ENCODE peak calls at places on chromosomes 3 and 15, in six cellular contexts. Z, N, S, Q, L and W are unnamed samples.

GRCh38 chr3:190084983-190085382 is 35.7 kb downstream of the P3H2 start:
- DNase-seq in Z (no peak), N (no peak), S (no peak), Q (no peak), L (no peak), W (no peak)

GRCh38 chr15:58520464-58520863 is 88.7 kb downstream of the LIPC start:
- DNase-seq in Z (no peak), N (no peak), S (no peak), Q (no peak), L (no peak), W (no peak)

GRCh38 chr3:184540777-184541681 is 20.6 kb upstream of the EPHB3 start:
- DNase-seq in Z (peak; percentile 40), N (no peak), S (peak; percentile 87), Q (peak; percentile 39), L (peak; percentile 93), W (peak; percentile 62)

GRCh38 chr15:59456114-59456513 is 18.1 kb downstream of the FAM81A start:
- DNase-seq in Z (no peak), N (no peak), S (peak; percentile 39), Q (no peak), L (peak; percentile 28), W (no peak)

GRCh38 chr3:69102384-69102783 is 17.6 kb downstream of the ARL6IP5 start:
- DNase-seq in Z (no peak), N (no peak), S (no peak), Q (no peak), L (no peak), W (no peak)

GRCh38 chr3:41118461-41119385 is 80.6 kb upstream of the CTNNB1 start:
- DNase-seq in Z (no peak), N (no peak), S (peak; percentile 46), Q (no peak), L (no peak), W (no peak)

GRCh38 chr15:20645956-20646355 is 104.4 kb upstream of the GOLGA6L6 start:
- DNase-seq in Z (peak; percentile 25), N (no peak), S (peak; percentile 34), Q (peak; percentile 36), L (no peak), W (no peak)

GRCh38 chr3:53661480-53661879 is 167.1 kb downstream of the CACNA1D start:
- DNase-seq in Z (no peak), N (no peak), S (no peak), Q (no peak), L (no peak), W (no peak)

GRCh38 chr15:33242165-33242564 is 47.7 kb upstream of the FMN1 start:
- DNase-seq in Z (no peak), N (no peak), S (peak; percentile 27), Q (peak; percentile 44), L (peak; percentile 60), W (no peak)

GRCh38 chr15:88568589-88568988 is 22.1 kb upstream of the DET1 start:
- DNase-seq in Z (no peak), N (no peak), S (no peak), Q (no peak), L (no peak), W (no peak)

GRCh38 chr15:60620707-60621106 is 141.8 kb upstream of the ICE2 start:
- DNase-seq in Z (no peak), N (no peak), S (no peak), Q (no peak), L (peak; percentile 13), W (no peak)

GRCh38 chr3:7999363-7999762 is 502.3 kb upstream of the LMCD1 start:
- DNase-seq in Z (no peak), N (no peak), S (no peak), Q (no peak), L (no peak), W (no peak)

GRCh38 chr15:68278345-68279217 is 1.0 kb downstream of the FEM1B start:
- DNase-seq in Z (no peak), N (no peak), S (peak; percentile 76), Q (peak; percentile 40), L (no peak), W (no peak)

GRCh38 chr3:127767126-127767525 is 55.2 kb downstream of the MGLL start:
- DNase-seq in Z (no peak), N (no peak), S (peak; percentile 61), Q (no peak), L (no peak), W (no peak)

GRCh38 chr15:29822100-29822684 is at the start of gene TJP1:
- DNase-seq in Z (peak; percentile 82), N (no peak), S (peak; percentile 68), Q (peak; percentile 80), L (peak; percentile 94), W (no peak)

GRCh38 chr3:95627697-95628096 is 1186.7 kb upstream of the EPHA6 start:
- DNase-seq in Z (no peak), N (no peak), S (no peak), Q (no peak), L (no peak), W (no peak)

GRCh38 chr3:164852866-164853265 is 225.4 kb downstream of the SI start:
- DNase-seq in Z (no peak), N (no peak), S (no peak), Q (no peak), L (no peak), W (no peak)

GRCh38 chr3:53680026-53680425 is 166.2 kb downstream of the CHDH start:
- DNase-seq in Z (peak; percentile 24), N (no peak), S (no peak), Q (peak; percentile 5), L (peak; percentile 69), W (no peak)

GRCh38 chr15:99436472-99437314 is 129.1 kb upstream of the MEF2A start:
- DNase-seq in Z (no peak), N (no peak), S (no peak), Q (no peak), L (no peak), W (no peak)